ENCODE peak calls at places on chromosomes 11 and 22, in seven cellular contexts. M is stomach, A is endothelial cell of umbilical vein, C is sigmoid colon, Z is suprapubic skin, X is breast epithelium, V is Panc1. I is an unnamed sample.
A peak's percentile ranks its signal among the peaks of the same experiment; 100 is the strongest.

GRCh38 chr22:25405854-25406509 is 158.5 kb upstream of the GRK3 start:
- DNase-seq in V (no peak), M (no peak), X (no peak), C (no peak), Z (peak; percentile 57), A (no peak), I (no peak)

GRCh38 chr11:126489791-126490190 is 134.3 kb downstream of the ST3GAL4 start:
- DNase-seq in C (peak; percentile 34), X (no peak), Z (no peak), M (no peak), V (no peak), A (no peak), I (no peak)

GRCh38 chr11:91907225-91907624 is 317.4 kb upstream of the FAT3 start:
- DNase-seq in V (no peak), Z (no peak), M (no peak), X (no peak), C (no peak), A (no peak), I (no peak)

GRCh38 chr22:30947821-30948454 is 20.6 kb downstream of the MORC2 start:
- DNase-seq in X (no peak), A (peak; percentile 63), M (no peak), V (no peak), C (no peak), Z (no peak), I (no peak)

GRCh38 chr11:35998651-35999050 is 54.8 kb downstream of the LDLRAD3 start:
- DNase-seq in V (no peak), A (no peak), X (no peak), Z (no peak), C (no peak), M (no peak), I (no peak)

GRCh38 chr11:47215366-47215925 is 672 bp downstream of the DDB2 start:
- DNase-seq in X (no peak), C (no peak), A (no peak), V (no peak), M (no peak), Z (no peak), I (no peak)

GRCh38 chr22:44437493-44438015 is 60.5 kb downstream of the RTL6 start:
- DNase-seq in M (no peak), X (no peak), C (peak; percentile 25), V (no peak), A (no peak), Z (no peak), I (no peak)

GRCh38 chr22:30863161-30863833 is 105.3 kb downstream of the MORC2 start:
- DNase-seq in C (peak; percentile 50), A (no peak), Z (peak; percentile 31), X (peak; percentile 45), V (no peak), M (peak; percentile 24), I (no peak)

GRCh38 chr11:13384837-13385417 is 78.1 kb downstream of the BTBD10 start:
- DNase-seq in X (no peak), C (no peak), A (peak; percentile 65), Z (no peak), V (peak; percentile 15), M (no peak), I (no peak)

GRCh38 chr11:120512727-120513435 is 1.3 kb downstream of the GRIK4 start:
- DNase-seq in Z (no peak), A (no peak), M (peak; percentile 24), C (no peak), X (no peak), V (no peak), I (no peak)

GRCh38 chr11:16605440-16605970 is 132.9 kb upstream of the C11orf58 start:
- DNase-seq in A (peak; percentile 5), X (no peak), V (no peak), Z (peak; percentile 62), M (peak; percentile 25), C (no peak), I (no peak)

GRCh38 chr11:36509265-36509664 is 807 bp downstream of the TRAF6 start:
- DNase-seq in M (no peak), V (no peak), Z (no peak), C (no peak), X (no peak), A (peak; percentile 64), I (no peak)

GRCh38 chr22:46612904-46613605 is 7.1 kb upstream of the GRAMD4 start:
- DNase-seq in X (no peak), A (peak; percentile 15), V (no peak), C (no peak), Z (no peak), M (no peak), I (no peak)

GRCh38 chr11:73269353-73270088 is 2.6 kb upstream of the P2RY6 start:
- DNase-seq in V (no peak), A (no peak), X (no peak), C (peak; percentile 41), Z (no peak), M (peak; percentile 24), I (no peak)

GRCh38 chr11:117780456-117780855 is 16.6 kb downstream of the DSCAML1 start:
- DNase-seq in C (no peak), A (no peak), M (no peak), V (no peak), Z (no peak), X (no peak), I (no peak)

GRCh38 chr11:14417186-14417585 is 58.2 kb upstream of the RRAS2 start:
- DNase-seq in A (no peak), V (no peak), X (no peak), C (no peak), Z (no peak), M (no peak), I (no peak)

GRCh38 chr22:22893891-22894739 is 6.5 kb downstream of the IGLL5 start:
- DNase-seq in X (peak; percentile 17), M (no peak), C (peak; percentile 47), V (no peak), A (no peak), Z (no peak), I (no peak)

GRCh38 chr11:65616575-65617001 is 1.0 kb downstream of the PCNX3 start:
- DNase-seq in Z (no peak), A (no peak), X (no peak), C (no peak), M (no peak), V (no peak), I (no peak)
- H3K27me3 ChIP-seq in Z (no peaks in the 10 kb centered on the region), A (no peaks in the 10 kb centered on the region), X (no peaks in the 10 kb centered on the region), C (no peaks in the 10 kb centered on the region), M (no peaks in the 10 kb centered on the region), V (no peaks in the 10 kb centered on the region), I (no peaks in the 10 kb centered on the region)

GRCh38 chr11:68810164-68810563 is 31.6 kb downstream of the CPT1A start:
- DNase-seq in A (no peak), X (no peak), Z (no peak), M (peak; percentile 54), C (no peak), V (no peak), I (peak; percentile 76)

GRCh38 chr11:68813778-68814177 is 27.9 kb downstream of the CPT1A start:
- DNase-seq in M (no peak), C (no peak), A (no peak), V (no peak), Z (no peak), X (no peak), I (no peak)

GRCh38 chr11:68808787-68809186 is 32.9 kb downstream of the CPT1A start:
- DNase-seq in A (no peak), C (no peak), V (no peak), Z (no peak), X (no peak), M (no peak), I (no peak)

GRCh38 chr11:68809506-68809905 is 32.2 kb downstream of the CPT1A start:
- DNase-seq in C (no peak), M (no peak), Z (no peak), A (no peak), X (no peak), V (no peak), I (no peak)

DNA sequence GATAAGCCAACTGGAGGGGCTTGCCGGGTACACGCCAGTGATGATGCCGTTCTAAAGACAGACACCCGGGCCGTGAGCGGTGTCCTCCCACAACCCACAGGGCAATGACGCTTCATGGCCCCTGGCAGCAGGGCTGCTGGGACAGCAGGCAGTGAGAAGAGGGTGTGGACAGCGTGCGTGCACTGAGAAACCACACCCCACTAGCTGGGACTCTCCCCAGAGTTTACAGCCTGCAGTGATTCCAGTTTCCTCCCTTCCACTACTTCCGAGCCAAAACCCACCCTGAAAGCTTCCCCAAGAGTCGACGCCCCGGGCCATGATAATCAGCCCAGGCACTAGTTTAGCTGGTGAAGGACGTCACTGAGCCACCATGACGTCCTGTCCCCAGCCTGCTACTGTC is 29.2 kb downstream of the CPT1A start:
- DNase-seq in Z (peak; percentile 76), C (no peak), M (no peak), X (no peak), V (no peak), A (no peak), I (no peak)
- TF ChIP-seq POLR2AphosphoS5 in Z (no peak), C (no peak), M (no peak), X (no peak), V (no peak), A (no peak), I (no peak)

GRCh38 chr22:48359613-48359965 is 1468.1 kb downstream of the BRD1 start:
- DNase-seq in A (no peak), X (no peak), V (no peak), C (no peak), M (no peak), Z (no peak), I (no peak)

GRCh38 chr22:48357196-48357595 is 1470.5 kb downstream of the BRD1 start:
- DNase-seq in M (no peak), V (no peak), Z (no peak), X (no peak), C (peak; percentile 37), A (no peak), I (no peak)

GRCh38 chr22:48356731-48357130 is 1470.9 kb downstream of the BRD1 start:
- DNase-seq in A (no peak), V (no peak), X (no peak), C (peak; percentile 42), M (no peak), Z (no peak), I (no peak)

GRCh38 chr22:48358886-48359612 is 1468.6 kb downstream of the BRD1 start:
- DNase-seq in M (no peak), A (no peak), C (peak; percentile 47), Z (no peak), X (no peak), V (no peak), I (no peak)

GRCh38 chr22:48357961-48358360 is 1469.7 kb downstream of the BRD1 start:
- DNase-seq in M (no peak), Z (no peak), V (no peak), A (no peak), X (no peak), C (peak; percentile 14), I (no peak)
- H3K27me3 ChIP-seq in M (no peaks in the 10 kb centered on the region), Z (peaks cover 23% of the 10 kb centered on the region), V (no peaks in the 10 kb centered on the region), A (no peaks in the 10 kb centered on the region), X (no peaks in the 10 kb centered on the region), C (no peaks in the 10 kb centered on the region), I (no peaks in the 10 kb centered on the region)

DNA sequence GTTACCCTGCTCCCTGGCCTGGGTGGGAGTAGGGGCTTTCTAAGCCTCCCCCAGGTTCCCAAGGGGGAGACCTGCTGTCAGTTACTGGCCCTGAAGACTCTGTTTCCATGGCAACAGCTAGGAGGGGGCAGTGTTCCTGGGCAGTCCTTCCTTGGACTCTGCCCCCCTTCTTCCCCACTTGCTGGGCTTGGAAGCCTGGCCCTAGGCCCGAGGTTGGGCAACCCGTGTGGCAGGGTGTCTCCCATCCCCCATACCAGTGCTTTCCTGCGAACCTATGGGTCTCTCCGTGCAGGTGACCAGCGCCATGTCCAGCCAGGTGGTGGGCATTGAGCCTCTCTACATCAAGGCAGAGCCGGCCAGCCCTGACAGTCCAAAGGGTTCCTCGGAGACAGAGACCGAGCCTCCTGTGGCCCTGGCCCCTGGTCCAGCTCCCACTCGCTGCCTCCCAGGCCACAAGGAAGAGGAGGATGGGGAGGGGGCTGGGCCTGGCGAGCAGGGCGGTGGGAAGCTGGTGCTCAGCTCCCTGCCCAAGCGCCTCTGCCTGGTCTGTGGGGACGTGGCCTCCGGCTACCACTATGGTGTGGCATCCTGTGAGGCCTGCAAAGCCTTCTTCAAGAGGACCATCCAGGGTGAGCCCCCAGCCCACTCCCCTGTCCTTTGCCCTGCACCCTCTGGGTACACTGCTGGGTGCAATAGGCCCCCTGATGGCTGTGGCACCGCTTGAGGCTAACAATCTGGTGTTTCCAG is 1.7 kb downstream of the ESRRA start:
- DNase-seq in X (no peak), C (peak; percentile 81), M (peak; percentile 44), V (no peak), Z (no peak), A (no peak), I (no peak)
- TF ChIP-seq POLR2AphosphoS5 in X (no peak), C (no peak), M (no peak), V (no peak), Z (no peak), A (no peak), I (no peak)

I was measured in prostate gland.